ENCODE peak calls at places on chromosomes 5 and 9, in four cellular contexts. One of them, this sample, is unnamed.

GRCh38 chr5:1011226-1011631 is 2.6 kb downstream of the NKD2 start:
- DNase-seq in brain microvascular endothelial cell: no peak
- DNase-seq in neural progenitor cell: peak; percentile 76
- DNase-seq in T follicular helper cell: peak; percentile 21
- DNase-seq in this sample: no peak

GRCh38 chr5:139419793-139420192 is 15.9 kb upstream of the SPATA24 start:
- DNase-seq in neural progenitor cell: peak; percentile 80
- DNase-seq in brain microvascular endothelial cell: no peak
- DNase-seq in T follicular helper cell: no peak
- DNase-seq in this sample: no peak

GRCh38 chr9:10649076-10649475 is 36.3 kb upstream of the PTPRD start:
- DNase-seq in T follicular helper cell: no peak
- DNase-seq in neural progenitor cell: no peak
- DNase-seq in brain microvascular endothelial cell: no peak
- DNase-seq in this sample: no peak

GRCh38 chr9:36797471-36798220 is 225.0 kb downstream of the MELK start:
- DNase-seq in T follicular helper cell: no peak
- DNase-seq in neural progenitor cell: no peak
- DNase-seq in brain microvascular endothelial cell: no peak
- DNase-seq in this sample: no peak

GRCh38 chr5:142785211-142785610 is 15.0 kb downstream of the ARHGAP26 start:
- DNase-seq in neural progenitor cell: no peak
- DNase-seq in T follicular helper cell: no peak
- DNase-seq in brain microvascular endothelial cell: no peak
- DNase-seq in this sample: no peak

GRCh38 chr5:622359-622758 is 10.2 kb downstream of the CEP72 start:
- DNase-seq in neural progenitor cell: no peak
- DNase-seq in T follicular helper cell: no peak
- DNase-seq in brain microvascular endothelial cell: no peak
- DNase-seq in this sample: no peak

GRCh38 chr5:159758189-159758588 is 158.1 kb upstream of the ADRA1B start:
- DNase-seq in neural progenitor cell: no peak
- DNase-seq in T follicular helper cell: no peak
- DNase-seq in brain microvascular endothelial cell: no peak
- DNase-seq in this sample: no peak

GRCh38 chr9:95225016-95225745 is 92.3 kb downstream of the FANCC start:
- DNase-seq in T follicular helper cell: no peak
- DNase-seq in neural progenitor cell: no peak
- DNase-seq in brain microvascular endothelial cell: no peak
- DNase-seq in this sample: no peak

GRCh38 chr9:131193051-131193450 is 67.7 kb downstream of the NUP214 start:
- DNase-seq in brain microvascular endothelial cell: no peak
- DNase-seq in T follicular helper cell: no peak
- DNase-seq in neural progenitor cell: no peak
- DNase-seq in this sample: no peak

GRCh38 chr9:69719368-69719767 is 40.4 kb downstream of the PTAR1 start:
- DNase-seq in brain microvascular endothelial cell: peak; percentile 13
- DNase-seq in T follicular helper cell: no peak
- DNase-seq in neural progenitor cell: no peak
- DNase-seq in this sample: no peak

GRCh38 chr5:72477176-72477575 is 30.0 kb downstream of the ZNF366 start:
- DNase-seq in neural progenitor cell: no peak
- DNase-seq in T follicular helper cell: no peak
- DNase-seq in brain microvascular endothelial cell: no peak
- DNase-seq in this sample: no peak

GRCh38 chr5:10120934-10121333 is 128.8 kb downstream of the ATPSCKMT start:
- DNase-seq in brain microvascular endothelial cell: no peak
- DNase-seq in neural progenitor cell: no peak
- DNase-seq in T follicular helper cell: no peak
- DNase-seq in this sample: no peak

GRCh38 chr5:112163435-112163834 is 255.6 kb downstream of the EPB41L4A start:
- DNase-seq in T follicular helper cell: no peak
- DNase-seq in neural progenitor cell: no peak
- DNase-seq in brain microvascular endothelial cell: no peak
- DNase-seq in this sample: no peak

GRCh38 chr5:74673011-74673790 is 11.8 kb upstream of the HEXB start:
- DNase-seq in brain microvascular endothelial cell: no peak
- DNase-seq in neural progenitor cell: peak; percentile 45
- DNase-seq in T follicular helper cell: no peak
- DNase-seq in this sample: no peak

GRCh38 chr5:147098233-147098790 is 136.5 kb upstream of the STK32A start:
- DNase-seq in neural progenitor cell: peak; percentile 81
- DNase-seq in T follicular helper cell: no peak
- DNase-seq in brain microvascular endothelial cell: peak; percentile 19
- DNase-seq in this sample: no peak

GRCh38 chr9:78234810-78235209 is 1.1 kb upstream of the CEP78 start:
- DNase-seq in neural progenitor cell: peak; percentile 2
- DNase-seq in T follicular helper cell: no peak
- DNase-seq in brain microvascular endothelial cell: peak; percentile 46
- DNase-seq in this sample: no peak

GRCh38 chr9:18855636-18856035 is 177.4 kb downstream of the SAXO1 start:
- DNase-seq in neural progenitor cell: no peak
- DNase-seq in T follicular helper cell: no peak
- DNase-seq in brain microvascular endothelial cell: no peak
- DNase-seq in this sample: no peak

GRCh38 chr5:122262107-122262506 is 49.9 kb upstream of the SNCAIP start:
- DNase-seq in neural progenitor cell: no peak
- DNase-seq in T follicular helper cell: no peak
- DNase-seq in brain microvascular endothelial cell: peak; percentile 39
- DNase-seq in this sample: no peak

GRCh38 chr5:103891151-103891550 is 328.6 kb upstream of the NUDT12 start:
- DNase-seq in brain microvascular endothelial cell: no peak
- DNase-seq in neural progenitor cell: no peak
- DNase-seq in T follicular helper cell: no peak
- DNase-seq in this sample: no peak

This sample was measured in memory B cell.